ENCODE peak calls at places on chromosomes 13 and 19, in ten cellular contexts. D is transverse colon, P is A549, A is stomach, T is ovary, R is H1, S is SK-N-SH, U is suprapubic skin, V is tibial nerve, F is sigmoid colon. M is an unnamed sample.

GRCh38 chr19:38759590-38760003 is 13.7 kb downstream of the LGALS7 start:
- DNase-seq in D (peak), P (no peak), A (peak), T (no peak), R (no peak), S (no peak), U (no peak), V (peak), F (peak), M (no peak)

GRCh38 chr13:45119469-45119989 is 781 bp upstream of the GTF2F2 start:
- DNase-seq in D (peak), P (no peak), A (no peak), T (no peak), R (no peak), S (peak), U (no peak), V (peak), F (no peak), M (no peak)

GRCh38 chr13:44303681-44304432 is 69.8 kb upstream of the SERP2 start:
- DNase-seq in D (peak), P (no peak), A (peak), T (peak), R (no peak), S (peak), U (no peak), V (no peak), F (peak), M (no peak)

GRCh38 chr13:99871249-99871898 is 100.2 kb downstream of the ZIC5 start:
- DNase-seq in D (no peak), P (no peak), A (no peak), T (no peak), R (no peak), S (no peak), U (no peak), V (no peak), F (no peak), M (no peak)

GRCh38 chr13:41577437-41577836 is 120.1 kb downstream of the RGCC start:
- DNase-seq in D (no peak), P (no peak), A (peak), T (no peak), R (no peak), S (no peak), U (no peak), V (peak), F (peak), M (no peak)

GRCh38 chr19:49818691-49819331 is 722 bp downstream of the MED25 start:
- DNase-seq in D (no peak), P (no peak), A (no peak), T (no peak), R (no peak), S (no peak), U (peak), V (no peak), F (no peak), M (no peak)

GRCh38 chr19:43777163-43777700 is 3.5 kb downstream of the KCNN4 start:
- DNase-seq in D (no peak), P (peak), A (no peak), T (no peak), R (no peak), S (peak), U (no peak), V (no peak), F (no peak), M (no peak)

GRCh38 chr13:75934889-75935288 is 298.8 kb downstream of the LMO7 start:
- DNase-seq in D (no peak), P (no peak), A (no peak), T (no peak), R (no peak), S (no peak), U (no peak), V (no peak), F (no peak), M (no peak)

GRCh38 chr19:53644061-53644816 is 12.4 kb downstream of the DPRX start:
- DNase-seq in D (no peak), P (no peak), A (no peak), T (no peak), R (peak), S (no peak), U (no peak), V (no peak), F (no peak), M (no peak)

GRCh38 chr13:28147489-28147888 is 9.1 kb downstream of the PAN3 start:
- DNase-seq in D (no peak), P (no peak), A (no peak), T (no peak), R (no peak), S (no peak), U (no peak), V (no peak), F (no peak), M (no peak)

GRCh38 chr13:39451860-39452301 is 151.1 kb downstream of the LHFPL6 start:
- DNase-seq in D (peak), P (no peak), A (no peak), T (peak), R (no peak), S (no peak), U (no peak), V (peak), F (peak), M (no peak)

GRCh38 chr19:16026756-16027155 is 49.5 kb upstream of the TPM4 start:
- DNase-seq in D (no peak), P (no peak), A (no peak), T (no peak), R (no peak), S (peak), U (no peak), V (no peak), F (peak), M (no peak)

GRCh38 chr13:94660695-94661324 is 51.5 kb downstream of the SOX21 start:
- DNase-seq in D (no peak), P (peak), A (no peak), T (no peak), R (no peak), S (peak), U (no peak), V (no peak), F (no peak), M (no peak)

GRCh38 chr13:62747152-62747551 is 1331.5 kb upstream of the PCDH20 start:
- DNase-seq in D (no peak), P (no peak), A (no peak), T (no peak), R (no peak), S (no peak), U (no peak), V (no peak), F (no peak), M (no peak)

GRCh38 chr13:40798380-40798779 is 9.0 kb downstream of the SLC25A15 start:
- DNase-seq in D (no peak), P (no peak), A (peak), T (no peak), R (no peak), S (no peak), U (no peak), V (no peak), F (no peak), M (no peak)

GRCh38 chr13:42722883-42723539 is 58.4 kb upstream of the FAM216B start:
- DNase-seq in D (no peak), P (no peak), A (no peak), T (no peak), R (no peak), S (no peak), U (no peak), V (no peak), F (no peak), M (no peak)

GRCh38 chr13:21673592-21674270 is 2.9 kb downstream of the FGF9 start:
- DNase-seq in D (peak), P (peak), A (peak), T (no peak), R (peak), S (peak), U (no peak), V (no peak), F (peak), M (no peak)

DNA sequence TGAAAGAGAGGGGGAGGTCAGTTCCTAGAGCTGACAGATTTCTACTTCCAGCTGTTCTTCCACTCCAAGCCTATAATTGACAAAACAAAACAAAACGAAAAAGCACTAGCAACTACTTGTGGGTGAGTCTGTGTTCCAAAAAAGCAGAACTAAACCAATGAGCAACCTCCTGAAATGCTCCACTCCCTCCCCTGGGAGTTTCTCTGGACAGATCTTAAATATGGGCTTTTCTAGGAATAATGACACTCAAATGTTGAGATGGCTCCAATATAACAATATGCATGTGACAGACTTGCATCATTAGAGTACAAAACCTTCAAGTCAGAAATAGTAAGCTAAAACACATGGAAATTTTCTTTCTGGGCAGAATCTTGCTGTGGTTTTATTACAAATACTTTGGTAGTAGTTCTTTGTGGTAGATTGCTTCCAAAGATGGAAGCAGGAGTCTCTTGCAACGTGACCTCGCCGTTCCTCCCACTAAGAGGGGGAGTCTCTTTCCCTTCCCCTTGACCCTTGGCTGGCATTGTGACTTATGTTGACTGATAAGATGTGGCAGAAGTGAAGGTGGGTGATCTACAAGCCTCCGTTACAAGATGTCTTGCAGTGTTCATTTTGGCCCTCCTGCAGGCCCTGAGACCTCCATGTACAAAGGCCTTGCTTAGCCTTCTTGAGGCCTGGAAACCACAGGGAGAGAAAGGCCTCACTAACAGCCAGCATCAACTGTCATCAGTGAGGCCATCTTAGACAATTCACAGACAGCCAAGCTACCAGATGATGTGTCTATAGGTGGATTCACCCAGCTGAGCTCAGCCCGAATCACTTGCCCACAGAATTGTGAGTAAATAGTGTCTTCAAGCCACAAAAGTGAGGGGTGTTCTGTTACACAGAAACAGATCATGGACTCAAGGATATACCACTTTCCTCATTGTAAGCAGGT is 173.1 kb upstream of the RFC3 start:
- DNase-seq in D (no peak), P (no peak), A (no peak), T (no peak), R (no peak), S (no peak), U (no peak), V (peak), F (peak), M (no peak)
- TF ChIP-seq EP300 in D (no peak), P (no peak), A (no peak), T (no peak), R (no peak), S (no peak), U (no peak), V (peak), F (no peak), M (no peak)

GRCh38 chr19:13881692-13882418 is 4.9 kb downstream of the NANOS3 start:
- DNase-seq in D (peak), P (no peak), A (no peak), T (peak), R (no peak), S (no peak), U (no peak), V (no peak), F (no peak), M (no peak)

GRCh38 chr19:13882419-13882795 is 5.5 kb downstream of the NANOS3 start:
- DNase-seq in D (no peak), P (no peak), A (no peak), T (no peak), R (no peak), S (no peak), U (no peak), V (no peak), F (no peak), M (no peak)

GRCh38 chr19:13881231-13881691 is 4.3 kb downstream of the NANOS3 start:
- DNase-seq in D (no peak), P (no peak), A (no peak), T (no peak), R (no peak), S (peak), U (no peak), V (no peak), F (no peak), M (no peak)

GRCh38 chr19:13882841-13883240 is 5.9 kb downstream of the NANOS3 start:
- DNase-seq in D (no peak), P (no peak), A (no peak), T (no peak), R (no peak), S (peak), U (no peak), V (no peak), F (no peak), M (no peak)

GRCh38 chr19:13880059-13880672 is 3.2 kb downstream of the NANOS3 start:
- DNase-seq in D (peak), P (peak), A (peak), T (peak), R (peak), S (peak), U (peak), V (peak), F (peak), M (peak)
- H3K27ac ChIP-seq in D (peak), P (peak), A (peak), T (peak), R (peak), S (peak), U (peak), V (peak), F (peak), M (peak)

DNA sequence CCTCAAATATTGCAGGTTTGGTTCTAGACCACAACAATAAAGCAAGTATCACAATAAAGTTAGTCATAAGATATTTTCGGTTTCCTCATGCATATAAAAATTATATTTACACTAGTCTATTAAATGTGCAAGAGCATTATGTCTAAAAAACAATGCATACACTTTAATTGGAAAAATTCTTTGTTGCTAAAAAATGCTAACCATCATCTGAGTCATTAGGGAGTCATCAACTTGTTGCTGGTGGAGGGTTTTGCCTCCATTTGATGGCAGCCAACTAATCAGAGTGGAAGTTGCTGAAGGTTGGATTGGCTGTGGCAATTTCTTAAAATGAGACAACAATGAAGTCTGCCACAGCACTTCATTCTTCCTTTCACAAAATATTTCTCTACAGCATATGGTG is 422.3 kb upstream of the GPC6 start:
- DNase-seq in D (no peak), P (no peak), A (no peak), T (no peak), R (no peak), S (no peak), U (no peak), V (no peak), F (no peak), M (no peak)
- TF ChIP-seq EP300 in D (no peak), P (no peak), A (no peak), T (no peak), R (no peak), S (no peak), U (no peak), V (no peak), F (no peak), M (no peak)

DNA sequence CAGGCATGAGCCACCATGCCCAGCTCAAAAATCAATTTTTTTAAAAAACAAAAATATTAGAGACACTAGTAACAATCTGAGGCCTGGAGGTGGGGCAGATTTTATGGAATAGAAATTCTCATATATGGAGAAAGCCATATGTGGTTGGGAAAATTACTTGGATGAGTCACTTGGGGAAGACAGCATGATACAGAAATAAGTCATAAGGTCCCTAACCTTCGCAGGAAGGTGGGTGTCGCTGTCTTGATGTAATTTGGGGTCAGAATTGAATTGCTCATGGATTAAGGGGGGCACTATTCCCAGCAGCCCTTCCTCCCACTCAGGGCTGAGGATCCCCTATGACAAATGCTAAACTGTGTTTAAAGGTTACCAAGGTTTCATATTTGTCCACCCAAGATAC is 4.9 kb downstream of the RDH8 start:
- DNase-seq in D (no peak), P (no peak), A (no peak), T (no peak), R (no peak), S (no peak), U (no peak), V (no peak), F (no peak), M (no peak)
- H3K27ac ChIP-seq in D (no peak), P (no peak), A (no peak), T (no peak), R (no peak), S (no peak), U (no peak), V (no peak), F (no peak), M (no peak)

DNA sequence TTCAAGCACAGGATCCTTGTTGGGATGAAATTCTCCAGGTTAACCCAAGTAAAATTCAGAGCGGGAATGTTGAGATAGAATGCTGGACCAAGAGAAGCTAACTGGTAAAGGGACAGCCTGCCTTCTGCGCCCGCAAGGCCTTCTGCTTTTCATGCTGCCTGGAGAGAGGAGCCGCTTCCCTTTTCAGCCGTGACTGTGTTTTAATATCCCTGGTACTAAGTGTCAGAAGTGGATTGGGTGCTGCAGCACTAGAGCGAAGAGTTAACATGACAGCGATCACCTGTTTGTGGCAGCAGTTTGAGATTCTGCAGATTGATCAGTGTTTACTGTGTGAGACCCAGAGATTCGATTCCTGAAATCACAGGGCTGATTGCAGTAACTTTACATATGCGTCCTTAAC is 197.4 kb upstream of the ZNF536 start:
- DNase-seq in D (no peak), P (no peak), A (no peak), T (no peak), R (no peak), S (no peak), U (no peak), V (no peak), F (no peak), M (peak)
- TF ChIP-seq EP300 in D (no peak), P (no peak), A (no peak), T (no peak), R (no peak), S (no peak), U (no peak), V (no peak), F (no peak), M (no peak)

DNA sequence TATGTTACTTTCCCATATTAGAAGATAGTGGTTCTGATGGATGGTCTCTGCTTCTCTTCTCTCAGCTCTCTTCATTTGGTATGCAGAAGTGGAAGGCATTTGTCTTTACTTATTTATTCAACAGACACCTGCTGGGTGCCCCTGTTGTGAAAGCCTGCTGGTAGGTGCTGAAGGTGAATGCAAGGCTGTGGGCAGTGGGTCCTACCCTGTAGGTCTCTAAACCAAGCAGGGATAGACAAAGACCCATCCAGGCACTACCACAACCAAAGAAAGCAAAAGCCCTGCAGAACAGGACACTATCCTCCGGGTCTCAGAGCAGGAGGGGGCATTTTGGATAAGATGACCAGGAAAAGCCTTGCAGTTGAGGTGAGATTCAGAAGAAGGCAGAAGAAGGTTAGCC is 106.1 kb downstream of the STARD13 start:
- DNase-seq in D (no peak), P (no peak), A (no peak), T (no peak), R (no peak), S (no peak), U (no peak), V (no peak), F (no peak), M (no peak)
- H3K27ac ChIP-seq in D (no peak), P (no peak), A (no peak), T (no peak), R (no peak), S (peak), U (no peak), V (peak), F (no peak), M (no peak)

GRCh38 chr19:42233638-42234292 is 8.6 kb downstream of the GSK3A start:
- DNase-seq in D (no peak), P (no peak), A (no peak), T (no peak), R (no peak), S (no peak), U (no peak), V (no peak), F (no peak), M (no peak)

GRCh38 chr19:42233106-42233505 is 9.3 kb downstream of the GSK3A start:
- DNase-seq in D (no peak), P (no peak), A (no peak), T (no peak), R (no peak), S (no peak), U (no peak), V (no peak), F (no peak), M (no peak)

GRCh38 chr19:42232435-42232834 is 10.0 kb downstream of the GSK3A start:
- DNase-seq in D (no peak), P (no peak), A (no peak), T (no peak), R (no peak), S (no peak), U (no peak), V (no peak), F (no peak), M (no peak)

GRCh38 chr19:42235181-42235580 is 7.2 kb downstream of the GSK3A start:
- DNase-seq in D (no peak), P (no peak), A (no peak), T (no peak), R (no peak), S (no peak), U (no peak), V (no peak), F (no peak), M (no peak)

DNA sequence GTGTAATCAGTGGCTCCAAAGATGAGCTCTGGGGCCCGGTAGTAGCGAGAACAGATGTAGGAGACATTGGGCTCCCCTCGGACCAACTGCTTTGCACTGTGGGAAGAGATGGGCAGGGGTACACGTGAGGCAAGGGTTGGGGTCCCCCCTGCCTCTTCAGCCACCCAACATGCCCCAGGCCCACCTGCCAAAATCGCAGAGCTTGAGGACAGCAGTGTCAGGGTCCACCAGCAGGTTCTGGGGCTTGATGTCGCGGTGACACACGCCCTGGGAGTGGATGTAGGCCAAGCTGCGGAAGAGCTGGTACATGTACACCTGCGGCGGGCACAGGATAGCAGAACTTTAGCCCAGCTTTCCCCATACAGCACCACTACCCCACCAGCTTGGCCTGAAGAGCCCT is 8.0 kb downstream of the GSK3A start:
- DNase-seq in D (no peak), P (no peak), A (no peak), T (no peak), R (no peak), S (no peak), U (no peak), V (no peak), F (no peak), M (no peak)
- TF ChIP-seq EP300 in D (no peak), P (no peak), A (no peak), T (no peak), R (no peak), S (no peak), U (no peak), V (no peak), F (no peak), M (no peak)

M was measured in esophagus muscularis mucosa.